ENCODE peak calls at places on chromosomes 1 and 21, in six cellular contexts. A, O, P, D, C and E are unnamed samples.

GRCh38 chr1:32741067-32741416 is 38.5 kb upstream of the SYNC start:
- DNase-seq in A (no peak), D (no peak), C (no peak), P (no peak), O (no peak), E (no peak)

GRCh38 chr1:212606734-212607205 is 1.8 kb upstream of the ATF3 start:
- DNase-seq in A (no peak), C (peak; percentile 24), P (peak; percentile 82), O (no peak), D (peak; percentile 43), E (no peak)

GRCh38 chr1:201602413-201603265 is 63.7 kb downstream of the NAV1 start:
- DNase-seq in D (peak; percentile 39), C (peak; percentile 48), O (peak; percentile 81), P (no peak), A (peak; percentile 83), E (peak; percentile 56)

GRCh38 chr1:9239622-9240401 is 5.2 kb downstream of the H6PD start:
- DNase-seq in P (no peak), D (peak; percentile 65), C (no peak), O (peak; percentile 60), A (peak; percentile 90), E (peak; percentile 50)

GRCh38 chr1:57860333-57860732 is 436.5 kb upstream of the DAB1 start:
- DNase-seq in P (no peak), O (no peak), A (no peak), D (no peak), C (peak; percentile 26), E (no peak)

GRCh38 chr1:25579241-25579946 is 36.0 kb downstream of the LDLRAP1 start:
- DNase-seq in A (no peak), P (no peak), D (no peak), O (no peak), C (no peak), E (no peak)

GRCh38 chr1:165896277-165896676 is 68.9 kb downstream of the UCK2 start:
- DNase-seq in A (peak; percentile 89), P (no peak), D (peak; percentile 69), O (peak; percentile 90), C (no peak), E (peak; percentile 80)

GRCh38 chr1:14466006-14466405 is 132.5 kb upstream of the KAZN start:
- DNase-seq in C (no peak), A (no peak), D (no peak), P (no peak), O (no peak), E (no peak)

GRCh38 chr21:33189237-33189636 is 40.5 kb upstream of the IFNAR2 start:
- DNase-seq in A (no peak), C (no peak), O (no peak), D (no peak), P (no peak), E (no peak)

GRCh38 chr1:28112388-28113311 is 24.2 kb upstream of the EYA3 start:
- DNase-seq in A (peak; percentile 25), C (no peak), P (no peak), O (peak; percentile 56), D (no peak), E (no peak)

GRCh38 chr1:181936768-181937581 is 124.5 kb downstream of the ZNF648 start:
- DNase-seq in A (no peak), C (peak; percentile 51), P (peak; percentile 31), O (no peak), D (no peak), E (no peak)
- TF ChIP-seq CTCF in A (no peak), C (peak; percentile 64), P (peak; percentile 38), O (no peak), D (peak; percentile 28), E (no peak)

DNA sequence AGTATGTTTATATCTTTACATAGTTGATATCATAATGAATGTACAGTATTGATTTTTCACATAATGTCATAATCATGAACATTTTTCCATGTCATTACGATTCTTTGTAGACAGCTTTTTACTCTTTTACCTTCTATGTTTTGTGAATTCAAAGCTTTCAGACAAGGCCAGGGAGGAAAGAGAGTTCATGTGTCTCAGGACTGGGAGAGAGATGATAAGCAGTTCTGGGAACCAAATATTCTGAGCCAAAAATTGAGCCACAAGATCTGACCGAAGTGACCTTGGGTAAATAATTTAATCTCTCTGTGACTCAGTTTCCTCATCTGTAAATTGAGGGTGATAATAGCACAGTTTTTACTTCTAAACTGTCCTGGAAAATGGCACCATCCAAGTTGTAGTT is 31.8 kb downstream of the CSF1 start:
- DNase-seq in A (no peak), P (no peak), D (no peak), O (no peak), C (no peak), E (no peak)
- H3K4me3 ChIP-seq in A (no peak overlapping the region), P (no peak overlapping the region), D (no peak overlapping the region), O (no peak overlapping the region), C (no peak overlapping the region), E (no peak overlapping the region)

DNA sequence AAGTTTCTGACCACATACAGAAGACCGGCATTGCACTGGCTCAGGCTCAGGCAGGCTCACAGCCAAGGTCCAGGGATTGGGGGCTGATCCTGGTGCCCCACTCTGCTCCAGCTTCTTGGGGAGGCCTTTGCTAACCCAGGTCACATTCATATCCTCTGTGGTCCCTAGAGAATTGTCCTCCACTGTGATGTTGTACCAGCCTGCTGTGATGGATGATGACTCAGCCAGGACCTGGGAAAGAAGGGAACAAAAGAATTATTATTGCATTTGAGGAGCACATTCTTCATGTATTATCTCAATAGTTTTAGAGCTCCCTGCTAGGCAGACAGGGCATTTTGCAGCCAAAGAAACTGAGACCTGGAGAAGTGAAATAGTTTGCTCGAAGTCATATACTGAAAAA is 114.3 kb upstream of the ETV3 start:
- DNase-seq in A (no peak), O (no peak), D (no peak), C (no peak), P (no peak), E (no peak)
- TF ChIP-seq CTCF in A (no peak), O (no peak), D (no peak), C (no peak), P (no peak), E (no peak)

GRCh38 chr21:42022906-42023305 is 12.7 kb upstream of the ZBTB21 start:
- DNase-seq in C (no peak), D (no peak), P (no peak), A (no peak), O (no peak), E (no peak)

GRCh38 chr21:42025392-42026071 is 15.4 kb upstream of the ZBTB21 start:
- DNase-seq in P (no peak), A (peak; percentile 43), O (peak; percentile 79), D (no peak), C (no peak), E (no peak)

GRCh38 chr21:42021751-42022430 is 11.7 kb upstream of the ZBTB21 start:
- DNase-seq in O (no peak), P (no peak), A (no peak), D (no peak), C (no peak), E (no peak)

GRCh38 chr21:42026072-42026415 is 15.9 kb upstream of the ZBTB21 start:
- DNase-seq in C (no peak), P (no peak), O (no peak), D (no peak), A (no peak), E (no peak)

GRCh38 chr21:42024261-42024877 is 14.2 kb upstream of the ZBTB21 start:
- DNase-seq in A (no peak), D (no peak), C (no peak), O (no peak), P (no peak), E (no peak)
- H3K4me3 ChIP-seq in A (no peak overlapping the region), D (no peak overlapping the region), C (no peak overlapping the region), O (no peak overlapping the region), P (no peak overlapping the region), E (no peak overlapping the region)

GRCh38 chr1:92951141-92951582 is 10.1 kb downstream of the DIPK1A start:
- DNase-seq in P (no peak), D (no peak), O (peak; percentile 79), C (no peak), A (peak; percentile 61), E (no peak)
- TF ChIP-seq CTCF in P (no peak), D (no peak), O (no peak), C (no peak), A (peak; percentile 5), E (no peak)

GRCh38 chr1:50978852-50979781 is 9.1 kb downstream of the CDKN2C start:
- DNase-seq in P (no peak), A (no peak), O (peak; percentile 7), D (no peak), C (no peak), E (no peak)
- H3K4me3 ChIP-seq in P (peak overlapping the region; percentile 66), A (peak overlapping the region; percentile 80), O (peak overlapping the region; percentile 74), D (peak overlapping the region; percentile 92), C (peak overlapping the region; percentile 73), E (peak overlapping the region; percentile 63)

GRCh38 chr1:1231400-1232223 is at the start of gene SDF4:
- DNase-seq in P (peak; percentile 96), A (peak; percentile 98), C (peak; percentile 97), O (peak; percentile 97), D (peak; percentile 97), E (peak; percentile 82)

GRCh38 chr1:1228596-1229321 is 3.0 kb downstream of the SDF4 start:
- DNase-seq in O (no peak), A (no peak), P (no peak), C (no peak), D (no peak), E (no peak)

GRCh38 chr1:1229770-1230169 is 2.0 kb downstream of the SDF4 start:
- DNase-seq in P (no peak), C (no peak), D (no peak), O (no peak), A (no peak), E (no peak)

GRCh38 chr1:1232224-1232800 is at the start of gene B3GALT6:
- DNase-seq in D (no peak), A (no peak), C (no peak), P (no peak), O (no peak), E (no peak)

GRCh38 chr1:1230656-1231399 is 973 bp downstream of the SDF4 start:
- DNase-seq in A (peak; percentile 76), C (no peak), D (no peak), O (peak; percentile 70), P (no peak), E (peak; percentile 44)
- TF ChIP-seq CTCF in A (peak; percentile 42), C (no peak), D (peak; percentile 6), O (peak; percentile 39), P (no peak), E (peak; percentile 37)

GRCh38 chr1:223133301-223133823 is 9.7 kb downstream of the TLR5 start:
- DNase-seq in C (no peak), D (no peak), O (no peak), A (no peak), P (no peak), E (no peak)
- H3K4me3 ChIP-seq in C (peak overlapping the region; percentile 51), D (no peak overlapping the region), O (no peak overlapping the region), A (no peak overlapping the region), P (peak overlapping the region; percentile 32), E (no peak overlapping the region)

GRCh38 chr1:227240983-227241382 is 77.3 kb downstream of the CDC42BPA start:
- DNase-seq in O (no peak), C (no peak), A (no peak), P (no peak), D (no peak), E (no peak)
- TF ChIP-seq CTCF in O (no peak), C (no peak), A (no peak), P (no peak), D (no peak), E (no peak)

GRCh38 chr1:39936724-39937491 is 18.0 kb upstream of the MFSD2A start:
- DNase-seq in C (no peak), A (no peak), P (no peak), O (no peak), D (no peak), E (no peak)
- H3K4me3 ChIP-seq in C (no peak overlapping the region), A (no peak overlapping the region), P (no peak overlapping the region), O (no peak overlapping the region), D (no peak overlapping the region), E (no peak overlapping the region)